ENCODE peak calls at places on chromosomes 3 and 15, in eight cellular contexts. S, G, R, H, I, T, E and O are unnamed samples.
A peak's percentile ranks its signal among the peaks of the same experiment; 100 is the strongest.

GRCh38 chr3:182027366-182027765 is 315.6 kb downstream of the SOX2 start:
- DNase-seq in S (no peak), G (no peak), R (peak; percentile 76), H (no peak), I (no peak), T (no peak), E (peak; percentile 80), O (no peak)

GRCh38 chr15:91886878-91887277 is 33.4 kb downstream of the SLCO3A1 start:
- DNase-seq in S (no peak), G (no peak), R (no peak), H (no peak), I (no peak), T (no peak), E (no peak), O (no peak)

GRCh38 chr3:190560284-190560895 is 46.5 kb downstream of the IL1RAP start:
- DNase-seq in S (no peak), G (no peak), R (no peak), H (no peak), I (no peak), T (no peak), E (no peak), O (no peak)

GRCh38 chr15:28887344-28888174 is 1.8 kb downstream of the APBA2 start:
- DNase-seq in S (no peak), G (no peak), R (no peak), H (no peak), I (no peak), T (no peak), E (no peak), O (no peak)

GRCh38 chr15:64013179-64014043 is 32.9 kb downstream of the DAPK2 start:
- DNase-seq in S (no peak), G (no peak), R (no peak), H (no peak), I (no peak), T (no peak), E (no peak), O (no peak)

GRCh38 chr15:70879386-70879785 is 12.8 kb downstream of the THAP10 start:
- DNase-seq in S (no peak), G (no peak), R (no peak), H (no peak), I (no peak), T (no peak), E (no peak), O (no peak)

GRCh38 chr3:113832477-113833164 is 6.0 kb upstream of the GRAMD1C start:
- DNase-seq in S (no peak), G (no peak), R (no peak), H (no peak), I (no peak), T (no peak), E (no peak), O (peak; percentile 53)

GRCh38 chr3:188153949-188154757 is at the start of gene LPP:
- DNase-seq in S (peak; percentile 87), G (peak; percentile 88), R (peak; percentile 72), H (peak; percentile 56), I (peak; percentile 85), T (peak; percentile 76), E (no peak), O (no peak)

GRCh38 chr3:127688022-127688415 is 15.3 kb downstream of the ABTB1 start:
- DNase-seq in S (no peak), G (no peak), R (no peak), H (no peak), I (no peak), T (no peak), E (no peak), O (no peak)

GRCh38 chr15:51883436-51883835 is 54.0 kb downstream of the TMOD3 start:
- DNase-seq in S (no peak), G (no peak), R (no peak), H (no peak), I (no peak), T (no peak), E (peak; percentile 57), O (no peak)

GRCh38 chr3:15339786-15340215 is 7.4 kb upstream of the SH3BP5 start:
- DNase-seq in S (no peak), G (no peak), R (peak; percentile 48), H (no peak), I (no peak), T (no peak), E (no peak), O (no peak)

GRCh38 chr3:27501759-27502158 is 17.6 kb upstream of the SLC4A7 start:
- DNase-seq in S (no peak), G (no peak), R (no peak), H (no peak), I (no peak), T (no peak), E (no peak), O (no peak)

GRCh38 chr15:40058476-40059140 is 19.6 kb upstream of the SRP14 start:
- DNase-seq in S (no peak), G (no peak), R (no peak), H (no peak), I (no peak), T (no peak), E (no peak), O (no peak)

GRCh38 chr3:9934235-9934621 is 594 bp downstream of the CRELD1 start:
- DNase-seq in S (no peak), G (peak; percentile 39), R (peak; percentile 34), H (no peak), I (no peak), T (no peak), E (no peak), O (no peak)

GRCh38 chr15:88645171-88646087 is 6.6 kb downstream of the ISG20 start:
- DNase-seq in S (no peak), G (no peak), R (no peak), H (no peak), I (no peak), T (no peak), E (no peak), O (no peak)

GRCh38 chr3:129184396-129184656 is 630 bp upstream of the CNBP start:
- DNase-seq in S (no peak), G (peak; percentile 39), R (no peak), H (no peak), I (peak; percentile 53), T (no peak), E (no peak), O (no peak)

GRCh38 chr3:13571264-13571663 is 22.3 kb downstream of the FBLN2 start:
- DNase-seq in S (no peak), G (no peak), R (no peak), H (no peak), I (no peak), T (no peak), E (no peak), O (no peak)

GRCh38 chr3:42988097-42988496 is 9.0 kb downstream of the GASK1A start:
- DNase-seq in S (no peak), G (no peak), R (no peak), H (no peak), I (no peak), T (no peak), E (no peak), O (no peak)

GRCh38 chr15:92074646-92075045 is 221.1 kb downstream of the SLCO3A1 start:
- DNase-seq in S (no peak), G (no peak), R (peak; percentile 41), H (no peak), I (peak; percentile 68), T (no peak), E (no peak), O (no peak)

GRCh38 chr15:76185716-76186115 is 125.6 kb downstream of the ETFA start:
- DNase-seq in S (no peak), G (peak; percentile 54), R (peak; percentile 69), H (no peak), I (no peak), T (peak; percentile 60), E (no peak), O (peak; percentile 15)